ENCODE peak calls at places on chromosomes 5 and 9, in nine cellular contexts. One of them, this sample, is unnamed.
A peak's percentile ranks its signal among the peaks of the same experiment; 100 is the strongest.

GRCh38 chr9:134710271-134710540 is 68.6 kb downstream of the COL5A1 start:
- DNase-seq in astrocyte of the spinal cord: no peak
- DNase-seq in tibial artery: no peak
- DNase-seq in AG10803: no peak
- DNase-seq in Peyer's patch: no peak
- DNase-seq in left ventricle myocardium inferior: no peak
- DNase-seq in breast epithelium: no peak
- DNase-seq in WTC11: no peak
- DNase-seq in BJ: no peak
- DNase-seq in this sample: no peak

GRCh38 chr5:102823441-102823874 is 68.4 kb downstream of the PAM start:
- DNase-seq in AG10803: peak; percentile 82
- DNase-seq in left ventricle myocardium inferior: no peak
- DNase-seq in tibial artery: no peak
- DNase-seq in BJ: peak; percentile 71
- DNase-seq in breast epithelium: no peak
- DNase-seq in Peyer's patch: no peak
- DNase-seq in astrocyte of the spinal cord: peak; percentile 80
- DNase-seq in WTC11: no peak
- DNase-seq in this sample: no peak

GRCh38 chr5:72347801-72348305 is 27.7 kb downstream of the PTCD2 start:
- DNase-seq in BJ: peak; percentile 73
- DNase-seq in Peyer's patch: no peak
- DNase-seq in breast epithelium: no peak
- DNase-seq in left ventricle myocardium inferior: no peak
- DNase-seq in tibial artery: no peak
- DNase-seq in AG10803: peak; percentile 88
- DNase-seq in astrocyte of the spinal cord: peak; percentile 95
- DNase-seq in WTC11: no peak
- DNase-seq in this sample: no peak

GRCh38 chr5:180555168-180555921 is 36.0 kb downstream of the SCGB3A1 start:
- DNase-seq in breast epithelium: no peak
- DNase-seq in Peyer's patch: no peak
- DNase-seq in WTC11: no peak
- DNase-seq in tibial artery: no peak
- DNase-seq in left ventricle myocardium inferior: no peak
- DNase-seq in BJ: peak; percentile 9
- DNase-seq in AG10803: peak; percentile 32
- DNase-seq in astrocyte of the spinal cord: peak; percentile 51
- DNase-seq in this sample: no peak

GRCh38 chr5:53067641-53068040 is 41.9 kb downstream of the MOCS2 start:
- DNase-seq in BJ: no peak
- DNase-seq in breast epithelium: no peak
- DNase-seq in tibial artery: no peak
- DNase-seq in WTC11: no peak
- DNase-seq in astrocyte of the spinal cord: peak; percentile 43
- DNase-seq in AG10803: peak; percentile 61
- DNase-seq in Peyer's patch: no peak
- DNase-seq in left ventricle myocardium inferior: no peak
- DNase-seq in this sample: no peak

GRCh38 chr5:142215915-142216681 is 107.5 kb downstream of the NDFIP1 start:
- DNase-seq in left ventricle myocardium inferior: peak; percentile 60
- DNase-seq in tibial artery: peak; percentile 82
- DNase-seq in BJ: peak; percentile 96
- DNase-seq in astrocyte of the spinal cord: peak; percentile 99
- DNase-seq in AG10803: peak; percentile 98
- DNase-seq in WTC11: no peak
- DNase-seq in breast epithelium: peak; percentile 69
- DNase-seq in Peyer's patch: no peak
- DNase-seq in this sample: no peak

GRCh38 chr5:116709082-116709481 is 134.5 kb upstream of the SEMA6A start:
- DNase-seq in AG10803: no peak
- DNase-seq in BJ: no peak
- DNase-seq in WTC11: no peak
- DNase-seq in astrocyte of the spinal cord: no peak
- DNase-seq in Peyer's patch: no peak
- DNase-seq in tibial artery: no peak
- DNase-seq in breast epithelium: no peak
- DNase-seq in left ventricle myocardium inferior: no peak
- DNase-seq in this sample: no peak

GRCh38 chr9:99352786-99353185 is 130.7 kb downstream of the SEC61B start:
- DNase-seq in left ventricle myocardium inferior: no peak
- DNase-seq in breast epithelium: no peak
- DNase-seq in AG10803: peak; percentile 90
- DNase-seq in tibial artery: no peak
- DNase-seq in Peyer's patch: no peak
- DNase-seq in BJ: peak; percentile 71
- DNase-seq in astrocyte of the spinal cord: no peak
- DNase-seq in WTC11: no peak
- DNase-seq in this sample: no peak

GRCh38 chr5:180825768-180826525 is 23.3 kb upstream of the MGAT1 start:
- DNase-seq in Peyer's patch: no peak
- DNase-seq in breast epithelium: peak; percentile 64
- DNase-seq in tibial artery: peak; percentile 83
- DNase-seq in left ventricle myocardium inferior: no peak
- DNase-seq in WTC11: no peak
- DNase-seq in astrocyte of the spinal cord: peak; percentile 44
- DNase-seq in BJ: no peak
- DNase-seq in AG10803: peak; percentile 76
- DNase-seq in this sample: peak; percentile 76

GRCh38 chr9:114124666-114125580 is 25.8 kb upstream of the KIF12 start:
- DNase-seq in BJ: no peak
- DNase-seq in WTC11: no peak
- DNase-seq in astrocyte of the spinal cord: no peak
- DNase-seq in AG10803: no peak
- DNase-seq in left ventricle myocardium inferior: no peak
- DNase-seq in Peyer's patch: no peak
- DNase-seq in breast epithelium: no peak
- DNase-seq in tibial artery: no peak
- DNase-seq in this sample: no peak

GRCh38 chr9:80501635-80502034 is 929.9 kb downstream of the TLE4 start:
- DNase-seq in AG10803: no peak
- DNase-seq in Peyer's patch: no peak
- DNase-seq in left ventricle myocardium inferior: no peak
- DNase-seq in BJ: no peak
- DNase-seq in WTC11: no peak
- DNase-seq in tibial artery: no peak
- DNase-seq in breast epithelium: no peak
- DNase-seq in astrocyte of the spinal cord: no peak
- DNase-seq in this sample: no peak

GRCh38 chr9:80500300-80500699 is 928.5 kb downstream of the TLE4 start:
- DNase-seq in WTC11: no peak
- DNase-seq in breast epithelium: no peak
- DNase-seq in BJ: no peak
- DNase-seq in Peyer's patch: no peak
- DNase-seq in left ventricle myocardium inferior: no peak
- DNase-seq in astrocyte of the spinal cord: no peak
- DNase-seq in AG10803: no peak
- DNase-seq in tibial artery: no peak
- DNase-seq in this sample: no peak

GRCh38 chr9:80503692-80504400 is 932.1 kb downstream of the TLE4 start:
- DNase-seq in left ventricle myocardium inferior: no peak
- DNase-seq in breast epithelium: no peak
- DNase-seq in astrocyte of the spinal cord: no peak
- DNase-seq in AG10803: no peak
- DNase-seq in tibial artery: no peak
- DNase-seq in BJ: no peak
- DNase-seq in Peyer's patch: no peak
- DNase-seq in WTC11: no peak
- DNase-seq in this sample: no peak

GRCh38 chr9:80507611-80508010 is 935.8 kb downstream of the TLE4 start:
- DNase-seq in tibial artery: no peak
- DNase-seq in left ventricle myocardium inferior: no peak
- DNase-seq in AG10803: no peak
- DNase-seq in Peyer's patch: no peak
- DNase-seq in WTC11: no peak
- DNase-seq in breast epithelium: no peak
- DNase-seq in astrocyte of the spinal cord: no peak
- DNase-seq in BJ: no peak
- DNase-seq in this sample: no peak

GRCh38 chr9:80504525-80505235 is 932.9 kb downstream of the TLE4 start:
- DNase-seq in BJ: no peak
- DNase-seq in astrocyte of the spinal cord: peak; percentile 8
- DNase-seq in tibial artery: no peak
- DNase-seq in breast epithelium: no peak
- DNase-seq in left ventricle myocardium inferior: no peak
- DNase-seq in AG10803: no peak
- DNase-seq in WTC11: no peak
- DNase-seq in Peyer's patch: no peak
- DNase-seq in this sample: no peak
- TF ChIP-seq CTCF in BJ: no peak
- TF ChIP-seq CTCF in astrocyte of the spinal cord: no peak
- TF ChIP-seq CTCF in tibial artery: no peak
- TF ChIP-seq CTCF in breast epithelium: no peak
- TF ChIP-seq CTCF in left ventricle myocardium inferior: no peak
- TF ChIP-seq CTCF in AG10803: no peak
- TF ChIP-seq CTCF in WTC11: no peak
- TF ChIP-seq CTCF in Peyer's patch: no peak
- TF ChIP-seq CTCF in this sample: no peak

GRCh38 chr5:169289520-169289919 is 11.4 kb downstream of the SLIT3 start:
- DNase-seq in left ventricle myocardium inferior: no peak
- DNase-seq in BJ: no peak
- DNase-seq in AG10803: no peak
- DNase-seq in breast epithelium: no peak
- DNase-seq in astrocyte of the spinal cord: no peak
- DNase-seq in WTC11: no peak
- DNase-seq in tibial artery: no peak
- DNase-seq in Peyer's patch: no peak
- DNase-seq in this sample: no peak
- TF ChIP-seq CTCF in left ventricle myocardium inferior: no peak
- TF ChIP-seq CTCF in BJ: peak; percentile 11
- TF ChIP-seq CTCF in AG10803: peak; percentile 23
- TF ChIP-seq CTCF in breast epithelium: no peak
- TF ChIP-seq CTCF in astrocyte of the spinal cord: no peak
- TF ChIP-seq CTCF in WTC11: no peak
- TF ChIP-seq CTCF in tibial artery: no peak
- TF ChIP-seq CTCF in Peyer's patch: no peak
- TF ChIP-seq CTCF in this sample: no peak

DNA sequence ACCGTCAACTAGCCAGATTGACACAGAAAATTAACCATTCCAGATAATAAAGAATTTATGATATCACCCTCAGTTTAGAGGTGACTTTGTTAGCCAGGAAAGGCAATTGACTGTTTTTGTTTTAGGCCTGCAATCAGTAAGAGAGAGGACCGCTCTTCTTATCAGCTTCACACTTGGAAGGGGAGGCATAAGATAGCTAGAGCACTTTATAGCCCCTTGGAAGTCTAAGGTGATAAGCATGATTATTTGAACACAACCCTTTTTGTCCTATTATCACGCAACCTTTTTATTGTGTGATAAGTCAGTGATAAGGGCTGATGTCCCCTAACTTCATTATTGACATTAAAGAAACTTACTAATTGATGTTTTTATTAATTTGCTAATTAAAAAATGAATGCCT is 162.6 kb upstream of the CDKN2B start:
- DNase-seq in WTC11: no peak
- DNase-seq in breast epithelium: no peak
- DNase-seq in tibial artery: no peak
- DNase-seq in AG10803: no peak
- DNase-seq in Peyer's patch: no peak
- DNase-seq in left ventricle myocardium inferior: no peak
- DNase-seq in astrocyte of the spinal cord: no peak
- DNase-seq in BJ: no peak
- DNase-seq in this sample: no peak
- TF ChIP-seq CTCF in WTC11: no peak
- TF ChIP-seq CTCF in breast epithelium: no peak
- TF ChIP-seq CTCF in tibial artery: no peak
- TF ChIP-seq CTCF in AG10803: no peak
- TF ChIP-seq CTCF in Peyer's patch: no peak
- TF ChIP-seq CTCF in left ventricle myocardium inferior: no peak
- TF ChIP-seq CTCF in astrocyte of the spinal cord: no peak
- TF ChIP-seq CTCF in BJ: no peak
- TF ChIP-seq CTCF in this sample: no peak

GRCh38 chr5:58891971-58892343 is 309.1 kb downstream of the RAB3C start:
- DNase-seq in AG10803: no peak
- DNase-seq in astrocyte of the spinal cord: no peak
- DNase-seq in BJ: no peak
- DNase-seq in left ventricle myocardium inferior: no peak
- DNase-seq in tibial artery: no peak
- DNase-seq in breast epithelium: no peak
- DNase-seq in Peyer's patch: no peak
- DNase-seq in WTC11: no peak
- DNase-seq in this sample: no peak

GRCh38 chr5:58893551-58893950 is 310.7 kb downstream of the RAB3C start:
- DNase-seq in WTC11: no peak
- DNase-seq in BJ: no peak
- DNase-seq in Peyer's patch: no peak
- DNase-seq in tibial artery: no peak
- DNase-seq in left ventricle myocardium inferior: no peak
- DNase-seq in astrocyte of the spinal cord: no peak
- DNase-seq in AG10803: no peak
- DNase-seq in breast epithelium: no peak
- DNase-seq in this sample: no peak

GRCh38 chr5:58887721-58888409 is 305.0 kb downstream of the RAB3C start:
- DNase-seq in left ventricle myocardium inferior: peak; percentile 60
- DNase-seq in Peyer's patch: no peak
- DNase-seq in BJ: no peak
- DNase-seq in AG10803: no peak
- DNase-seq in tibial artery: peak; percentile 65
- DNase-seq in WTC11: no peak
- DNase-seq in astrocyte of the spinal cord: no peak
- DNase-seq in breast epithelium: no peak
- DNase-seq in this sample: no peak

GRCh38 chr5:58890265-58890664 is 307.4 kb downstream of the RAB3C start:
- DNase-seq in WTC11: no peak
- DNase-seq in tibial artery: no peak
- DNase-seq in AG10803: no peak
- DNase-seq in astrocyte of the spinal cord: no peak
- DNase-seq in left ventricle myocardium inferior: peak; percentile 17
- DNase-seq in breast epithelium: no peak
- DNase-seq in Peyer's patch: no peak
- DNase-seq in BJ: no peak
- DNase-seq in this sample: no peak

DNA sequence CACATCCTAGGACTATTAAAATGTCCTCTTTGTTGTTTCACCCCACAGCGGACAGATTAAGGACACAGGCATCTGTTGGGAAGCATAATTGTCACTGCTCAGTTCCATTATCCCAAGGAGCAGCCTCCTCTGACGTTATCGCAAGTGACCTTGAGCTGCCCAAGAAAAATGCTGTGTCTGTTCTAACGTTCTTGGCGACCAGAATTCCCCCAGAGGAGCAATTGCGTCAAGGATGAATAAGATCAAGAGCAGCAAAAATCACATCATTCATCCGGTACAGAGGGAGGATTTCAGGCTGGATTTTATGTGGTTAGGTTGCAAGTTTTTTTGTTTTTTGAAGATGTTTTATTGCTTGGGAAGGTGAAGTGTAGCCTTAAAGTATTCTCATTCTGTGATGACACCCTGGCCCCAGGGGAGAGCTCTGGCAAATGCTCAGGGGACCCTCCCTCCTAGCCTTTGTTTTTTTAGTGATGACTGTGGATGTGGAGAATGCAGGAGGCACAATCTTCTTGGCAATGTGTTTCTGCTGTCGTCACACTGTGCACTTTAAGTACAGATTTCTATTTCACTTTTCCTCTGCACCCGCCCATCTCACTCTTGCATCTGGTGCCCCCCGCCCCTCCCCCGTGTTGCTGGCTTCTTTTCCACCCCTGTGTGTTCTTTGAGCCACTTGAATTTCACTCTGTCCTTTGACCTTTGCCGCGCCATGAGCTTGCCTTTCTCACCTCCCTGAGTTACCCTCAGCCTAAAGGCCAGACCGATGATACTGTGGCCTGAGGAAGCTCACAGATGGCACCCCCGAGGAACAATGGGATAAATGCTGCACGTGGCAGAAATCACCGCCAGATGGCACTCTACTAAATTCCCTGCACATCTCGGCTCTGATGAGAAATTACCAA is 308.4 kb downstream of the RAB3C start:
- DNase-seq in AG10803: peak; percentile 73
- DNase-seq in tibial artery: peak; percentile 78
- DNase-seq in astrocyte of the spinal cord: peak; percentile 94
- DNase-seq in left ventricle myocardium inferior: peak; percentile 71
- DNase-seq in breast epithelium: peak; percentile 59
- DNase-seq in BJ: peak; percentile 24
- DNase-seq in Peyer's patch: peak; percentile 64
- DNase-seq in WTC11: peak; percentile 78
- DNase-seq in this sample: no peak
- TF ChIP-seq CTCF in AG10803: peak; percentile 79
- TF ChIP-seq CTCF in tibial artery: peak; percentile 70
- TF ChIP-seq CTCF in astrocyte of the spinal cord: peak; percentile 74
- TF ChIP-seq CTCF in left ventricle myocardium inferior: peak; percentile 83
- TF ChIP-seq CTCF in breast epithelium: peak; percentile 58
- TF ChIP-seq CTCF in BJ: peak; percentile 79
- TF ChIP-seq CTCF in Peyer's patch: peak; percentile 52
- TF ChIP-seq CTCF in WTC11: peak; percentile 50
- TF ChIP-seq CTCF in this sample: peak; percentile 79

This sample was measured in CD14-positive monocyte.